ENCODE peak calls at places on chromosomes 12 and 14, in nine cellular contexts. F, R, M, N, E, Y, B, T and V are unnamed samples.

GRCh38 chr12:70692681-70693288 is 55.6 kb upstream of the PTPRB start:
- DNase-seq in F (no peak), R (no peak), M (no peak), N (no peak), E (no peak), Y (no peak), B (no peak), T (no peak), V (no peak)

GRCh38 chr12:45886685-45887084 is 103.7 kb downstream of the SCAF11 start:
- DNase-seq in F (no peak), R (no peak), M (no peak), N (no peak), E (no peak), Y (no peak), B (no peak), T (no peak), V (no peak)

GRCh38 chr14:30779210-30779609 is 95.1 kb upstream of the COCH start:
- DNase-seq in F (no peak), R (no peak), M (no peak), N (no peak), E (no peak), Y (no peak), B (no peak), T (no peak), V (no peak)

GRCh38 chr14:78697341-78697740 is 527.2 kb downstream of the NRXN3 start:
- DNase-seq in F (no peak), R (no peak), M (no peak), N (no peak), E (no peak), Y (no peak), B (no peak), T (no peak), V (no peak)

GRCh38 chr14:33590891-33591630 is 359.8 kb downstream of the EGLN3 start:
- DNase-seq in F (no peak), R (no peak), M (no peak), N (no peak), E (no peak), Y (no peak), B (no peak), T (no peak), V (no peak)

GRCh38 chr12:74415633-74416032 is 122.0 kb upstream of the ATXN7L3B start:
- DNase-seq in F (no peak), R (peak), M (peak), N (no peak), E (no peak), Y (no peak), B (no peak), T (no peak), V (no peak)

GRCh38 chr14:78509516-78509915 is 339.3 kb downstream of the NRXN3 start:
- DNase-seq in F (no peak), R (no peak), M (no peak), N (no peak), E (no peak), Y (no peak), B (no peak), T (no peak), V (no peak)

GRCh38 chr12:31231611-31232360 is 94.2 kb downstream of the SINHCAF start:
- DNase-seq in F (no peak), R (no peak), M (no peak), N (no peak), E (no peak), Y (no peak), B (no peak), T (no peak), V (peak)

GRCh38 chr12:126784328-126784921 is 1482.5 kb upstream of the TMEM132C start:
- DNase-seq in F (no peak), R (peak), M (no peak), N (no peak), E (no peak), Y (peak), B (peak), T (peak), V (peak)

GRCh38 chr12:98354520-98354919 is 160.9 kb upstream of the TMPO start:
- DNase-seq in F (no peak), R (no peak), M (no peak), N (no peak), E (no peak), Y (no peak), B (no peak), T (no peak), V (no peak)

GRCh38 chr12:101826766-101827368 is 3.9 kb downstream of the GNPTAB start:
- DNase-seq in F (no peak), R (peak), M (no peak), N (no peak), E (no peak), Y (no peak), B (no peak), T (no peak), V (no peak)

GRCh38 chr14:72094844-72095582 is 162.8 kb downstream of the RGS6 start:
- DNase-seq in F (no peak), R (no peak), M (no peak), N (no peak), E (no peak), Y (no peak), B (no peak), T (no peak), V (no peak)

GRCh38 chr12:56413392-56413791 is 35.8 kb downstream of the TIMELESS start:
- DNase-seq in F (no peak), R (no peak), M (no peak), N (no peak), E (no peak), Y (no peak), B (no peak), T (peak), V (no peak)

GRCh38 chr12:96465896-96466295 is 23.5 kb upstream of the CFAP54 start:
- DNase-seq in F (no peak), R (no peak), M (no peak), N (no peak), E (no peak), Y (no peak), B (no peak), T (no peak), V (no peak)

GRCh38 chr12:114974333-114974732 is 290.4 kb upstream of the TBX3 start:
- DNase-seq in F (no peak), R (no peak), M (no peak), N (no peak), E (no peak), Y (no peak), B (no peak), T (no peak), V (no peak)

GRCh38 chr14:105474478-105475268 is at the start of gene CRIP2:
- DNase-seq in F (no peak), R (peak), M (peak), N (no peak), E (peak), Y (peak), B (peak), T (no peak), V (no peak)

GRCh38 chr14:81269100-81269978 is 48.6 kb upstream of the GTF2A1 start:
- DNase-seq in F (no peak), R (peak), M (peak), N (no peak), E (peak), Y (peak), B (no peak), T (peak), V (peak)

GRCh38 chr12:29996993-29997392 is 213.3 kb upstream of the TMTC1 start:
- DNase-seq in F (no peak), R (no peak), M (no peak), N (no peak), E (no peak), Y (no peak), B (no peak), T (no peak), V (no peak)

GRCh38 chr12:27244680-27245005 is 557 bp downstream of the STK38L start:
- DNase-seq in F (no peak), R (no peak), M (no peak), N (peak), E (no peak), Y (no peak), B (no peak), T (no peak), V (no peak)

GRCh38 chr14:78178971-78179370 is 8.8 kb downstream of the NRXN3 start:
- DNase-seq in F (no peak), R (no peak), M (no peak), N (no peak), E (no peak), Y (no peak), B (no peak), T (no peak), V (no peak)

GRCh38 chr12:110330544-110330943 is 49.5 kb downstream of the ATP2A2 start:
- DNase-seq in F (no peak), R (no peak), M (no peak), N (no peak), E (no peak), Y (no peak), B (no peak), T (no peak), V (no peak)

GRCh38 chr14:75453817-75454434 is 26.1 kb downstream of the JDP2 start:
- DNase-seq in F (peak), R (no peak), M (peak), N (no peak), E (peak), Y (peak), B (no peak), T (no peak), V (no peak)

GRCh38 chr12:100427078-100427477 is 46.6 kb upstream of the NR1H4 start:
- DNase-seq in F (no peak), R (no peak), M (no peak), N (no peak), E (no peak), Y (no peak), B (no peak), T (no peak), V (no peak)

GRCh38 chr12:100075598-100075997 is 67.1 kb downstream of the BLTP3B start:
- DNase-seq in F (no peak), R (no peak), M (no peak), N (no peak), E (no peak), Y (no peak), B (no peak), T (no peak), V (no peak)